ENCODE peak calls at places on chromosomes 11 and 22, in six cellular contexts. V is GF-D8, J is AG10803, Z is HT1080, P is substantia nigra, U is PC-9. N is an unnamed sample.

GRCh38 chr22:44583076-44583760 is 85.2 kb upstream of the RTL6 start:
- DNase-seq in P (no peak), U (no peak), V (no peak), J (peak), Z (no peak), N (no peak)

GRCh38 chr11:111766834-111767142 is 599 bp upstream of the PPP2R1B start:
- DNase-seq in J (no peak), Z (no peak), V (no peak), P (no peak), U (no peak), N (no peak)

GRCh38 chr11:73976451-73977151 is 6.0 kb downstream of the UCP2 start:
- DNase-seq in J (no peak), V (no peak), Z (no peak), U (no peak), P (no peak), N (no peak)

GRCh38 chr11:8794677-8795103 is 112.1 kb downstream of the RPL27A start:
- DNase-seq in J (no peak), P (no peak), V (no peak), U (no peak), Z (no peak), N (no peak)

GRCh38 chr11:69010964-69011623 is 2.0 kb downstream of the MRGPRF start:
- DNase-seq in Z (no peak), P (no peak), U (peak), V (no peak), J (peak), N (peak)

GRCh38 chr11:112776834-112777793 is 184.1 kb upstream of the NCAM1 start:
- DNase-seq in P (no peak), V (no peak), U (no peak), J (no peak), Z (no peak), N (no peak)

GRCh38 chr11:113894421-113894996 is 10.1 kb upstream of the HTR3B start:
- DNase-seq in P (no peak), J (no peak), U (no peak), V (no peak), Z (no peak), N (no peak)

GRCh38 chr11:1467270-1467669 is 19.3 kb downstream of the MOB2 start:
- DNase-seq in J (no peak), P (no peak), U (no peak), Z (no peak), V (no peak), N (no peak)

GRCh38 chr11:70876685-70877084 is 375.7 kb downstream of the SHANK2 start:
- DNase-seq in V (no peak), U (no peak), J (no peak), P (no peak), Z (no peak), N (no peak)

GRCh38 chr22:40636380-40637180 is at the start of gene MRTFA:
- DNase-seq in J (peak), U (peak), V (peak), Z (peak), P (peak), N (peak)

GRCh38 chr11:62665630-62666258 is 632 bp downstream of the CSKMT start:
- DNase-seq in P (no peak), V (peak), J (peak), U (peak), Z (no peak), N (peak)

GRCh38 chr11:1644601-1645356 is 15.2 kb downstream of the KRTAP5-5 start:
- DNase-seq in U (no peak), Z (no peak), P (no peak), V (no peak), J (no peak), N (no peak)